ENCODE peak calls at places on chromosomes 11 and 22, in six cellular contexts. A is glutamatergic neuron; W is NCI-H446; G is activated T-cell treated with anti-CD3 and anti-CD28 coated beads, Interleukin-2, amount 50 U/mL, for 24 hours; N is DMS153; S is mucosa of descending colon. O is an unnamed sample.

GRCh38 chr11:60762851-60763691 is 6.4 kb downstream of the MS4A15 start:
- DNase-seq in A (no peak), W (no peak), G (no peak), N (peak), S (no peak), O (no peak)

GRCh38 chr22:22925146-22925794 is 37.7 kb downstream of the IGLL5 start:
- DNase-seq in A (no peak), W (no peak), G (no peak), N (no peak), S (no peak), O (no peak)

GRCh38 chr22:38570841-38571364 is 920 bp upstream of the DMC1 start:
- DNase-seq in A (peak), W (peak), G (no peak), N (no peak), S (peak), O (peak)

GRCh38 chr11:47864910-47865309 is 16.8 kb upstream of the NUP160 start:
- DNase-seq in A (no peak), W (no peak), G (no peak), N (no peak), S (no peak), O (no peak)

GRCh38 chr22:27223317-27224177 is 566.2 kb downstream of the MIAT start:
- DNase-seq in A (no peak), W (no peak), G (no peak), N (no peak), S (no peak), O (no peak)

GRCh38 chr11:121240650-121241299 is 51.8 kb upstream of the SC5D start:
- DNase-seq in A (no peak), W (no peak), G (no peak), N (no peak), S (no peak), O (no peak)

GRCh38 chr11:104700609-104701008 is 197.7 kb downstream of the CASP12 start:
- DNase-seq in A (no peak), W (no peak), G (no peak), N (no peak), S (no peak), O (no peak)

GRCh38 chr11:70501933-70502540 is 103.7 kb downstream of the CTTN start:
- DNase-seq in A (no peak), W (no peak), G (no peak), N (no peak), S (no peak), O (no peak)

GRCh38 chr11:30801357-30801756 is 215.2 kb upstream of the MPPED2 start:
- DNase-seq in A (no peak), W (no peak), G (no peak), N (no peak), S (no peak), O (no peak)

GRCh38 chr11:20089796-20090653 is 70.2 kb downstream of the DBX1 start:
- DNase-seq in A (no peak), W (no peak), G (no peak), N (peak), S (no peak), O (no peak)

GRCh38 chr11:67252831-67253239 is 13.4 kb upstream of the GRK2 start:
- DNase-seq in A (peak), W (no peak), G (no peak), N (no peak), S (no peak), O (peak)

GRCh38 chr22:43186272-43187170 is at the start of gene TTLL12:
- DNase-seq in A (peak), W (no peak), G (peak), N (no peak), S (peak), O (peak)

GRCh38 chr22:28332410-28332809 is 347.2 kb downstream of the TTC28 start:
- DNase-seq in A (no peak), W (no peak), G (no peak), N (no peak), S (no peak), O (no peak)

GRCh38 chr22:37197451-37198289 is 9.6 kb upstream of the C1QTNF6 start:
- DNase-seq in A (peak), W (no peak), G (peak), N (no peak), S (peak), O (no peak)

GRCh38 chr22:42646569-42647525 is 2.3 kb downstream of the CYB5R3 start:
- DNase-seq in A (no peak), W (no peak), G (no peak), N (no peak), S (peak), O (peak)

GRCh38 chr22:18031670-18032454 is 7.5 kb upstream of the MICAL3 start:
- DNase-seq in A (no peak), W (peak), G (no peak), N (peak), S (no peak), O (no peak)

GRCh38 chr11:30392221-30392784 is 69.4 kb downstream of the ARL14EP start:
- DNase-seq in A (no peak), W (no peak), G (no peak), N (no peak), S (no peak), O (no peak)